ENCODE peak calls at places on chromosomes 13 and 19, in nine cellular contexts. M is neural progenitor cell, R is SK-N-SH, T is hepatocyte, E is MM.1S, D is PC-3, K is GM23248, J is OCI-LY7, W is GM23338. Z is an unnamed sample.

GRCh38 chr19:53388904-53389303 is 6.0 kb upstream of the ZNF765 start:
- DNase-seq in M (no peak), R (no peak), T (no peak), E (no peak), D (peak), K (no peak), J (no peak), W (no peak), Z (no peak)

GRCh38 chr13:32491028-32491427 is 47.6 kb downstream of the N4BP2L2 start:
- DNase-seq in M (no peak), R (no peak), T (no peak), E (no peak), D (no peak), K (no peak), J (no peak), W (no peak), Z (no peak)

GRCh38 chr19:574658-575526 is 2.5 kb downstream of the BSG start:
- DNase-seq in M (peak), R (no peak), T (peak), E (no peak), D (peak), K (peak), J (peak), W (peak), Z (no peak)

GRCh38 chr19:14472202-14472961 is 2.8 kb downstream of the PTGER1 start:
- DNase-seq in M (peak), R (peak), T (peak), E (peak), D (peak), K (peak), J (peak), W (peak), Z (peak)

GRCh38 chr13:111171629-111172028 is 56.5 kb downstream of the ARHGEF7 start:
- DNase-seq in M (no peak), R (no peak), T (no peak), E (no peak), D (no peak), K (peak), J (no peak), W (no peak), Z (no peak)

GRCh38 chr13:21426238-21426637 is 32.9 kb downstream of the ZDHHC20 start:
- DNase-seq in M (no peak), R (no peak), T (no peak), E (no peak), D (no peak), K (peak), J (no peak), W (no peak), Z (no peak)

GRCh38 chr19:49770529-49770928 is 3.7 kb downstream of the AP2A1 start:
- DNase-seq in M (no peak), R (no peak), T (no peak), E (no peak), D (no peak), K (no peak), J (no peak), W (no peak), Z (no peak)

GRCh38 chr19:29290853-29291252 is 77.9 kb upstream of the UQCRFS1 start:
- DNase-seq in M (peak), R (no peak), T (no peak), E (no peak), D (no peak), K (no peak), J (no peak), W (peak), Z (no peak)

GRCh38 chr19:29666634-29667389 is 1.6 kb downstream of the PLEKHF1 start:
- DNase-seq in M (peak), R (no peak), T (peak), E (no peak), D (no peak), K (peak), J (no peak), W (peak), Z (no peak)

GRCh38 chr13:91358384-91358776 is 10.9 kb downstream of the MIR17HG start:
- DNase-seq in M (no peak), R (no peak), T (no peak), E (no peak), D (no peak), K (no peak), J (peak), W (no peak), Z (no peak)

GRCh38 chr13:20209937-20210336 is 17.2 kb upstream of the GJB2 start:
- DNase-seq in M (no peak), R (no peak), T (no peak), E (no peak), D (no peak), K (no peak), J (no peak), W (no peak), Z (no peak)

GRCh38 chr13:92613921-92614320 is 612.7 kb upstream of the GPC6 start:
- DNase-seq in M (no peak), R (no peak), T (no peak), E (no peak), D (no peak), K (no peak), J (no peak), W (no peak), Z (no peak)
- TF ChIP-seq EZH2phosphoT487 in M (no peak), R (no peak), T (no peak), E (no peak), D (no peak), K (no peak), J (no peak), W (no peak), Z (no peak)

GRCh38 chr13:101205408-101205807 is 210.9 kb downstream of the NALCN start:
- DNase-seq in M (no peak), R (no peak), T (no peak), E (no peak), D (no peak), K (no peak), J (no peak), W (no peak), Z (no peak)
- TF ChIP-seq EZH2phosphoT487 in M (no peak), R (no peak), T (no peak), E (no peak), D (no peak), K (no peak), J (no peak), W (no peak), Z (no peak)

GRCh38 chr13:51914137-51914493 is 52.3 kb downstream of the CCDC70 start:
- DNase-seq in M (no peak), R (no peak), T (no peak), E (no peak), D (no peak), K (no peak), J (no peak), W (no peak), Z (no peak)

GRCh38 chr13:51920267-51920666 is 58.5 kb downstream of the CCDC70 start:
- DNase-seq in M (no peak), R (no peak), T (no peak), E (no peak), D (no peak), K (no peak), J (no peak), W (no peak), Z (no peak)

GRCh38 chr13:51919531-51919930 is 57.8 kb downstream of the CCDC70 start:
- DNase-seq in M (no peak), R (no peak), T (no peak), E (no peak), D (peak), K (no peak), J (no peak), W (no peak), Z (no peak)

GRCh38 chr13:51916419-51916818 is 54.6 kb downstream of the CCDC70 start:
- DNase-seq in M (no peak), R (no peak), T (no peak), E (no peak), D (no peak), K (no peak), J (no peak), W (no peak), Z (no peak)

DNA sequence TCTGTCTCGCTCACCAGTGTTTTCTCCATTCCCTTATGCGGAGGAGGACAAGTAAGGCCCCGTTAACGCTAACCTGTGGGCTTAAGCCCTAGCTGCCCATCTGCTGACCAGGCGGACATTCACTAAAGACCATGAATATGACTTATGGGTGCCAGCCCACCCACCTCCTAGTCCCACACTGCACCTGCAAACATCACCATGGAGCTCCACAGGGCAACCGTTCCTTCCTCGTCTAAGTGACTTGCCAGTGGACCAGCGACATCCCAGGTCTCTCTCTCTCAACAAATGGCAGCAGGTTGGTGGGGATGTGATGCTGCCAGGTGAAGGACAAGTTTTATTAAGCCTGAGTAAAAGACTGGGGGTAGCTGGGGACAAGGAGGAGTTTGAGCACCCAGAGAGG is 55.2 kb downstream of the CCDC70 start:
- DNase-seq in M (no peak), R (no peak), T (no peak), E (no peak), D (no peak), K (no peak), J (no peak), W (no peak), Z (no peak)
- TF ChIP-seq EZH2phosphoT487 in M (no peak), R (no peak), T (no peak), E (no peak), D (no peak), K (no peak), J (no peak), W (no peak), Z (no peak)

GRCh38 chr13:79466852-79467251 is 14.1 kb upstream of the NDFIP2 start:
- DNase-seq in M (no peak), R (no peak), T (no peak), E (no peak), D (no peak), K (no peak), J (no peak), W (no peak), Z (no peak)
- TF ChIP-seq EZH2phosphoT487 in M (no peak), R (no peak), T (no peak), E (no peak), D (no peak), K (no peak), J (no peak), W (no peak), Z (no peak)

GRCh38 chr13:110070046-110070445 is 236.9 kb downstream of the COL4A1 start:
- DNase-seq in M (peak), R (no peak), T (no peak), E (no peak), D (no peak), K (no peak), J (no peak), W (peak), Z (no peak)
- TF ChIP-seq EZH2phosphoT487 in M (no peak), R (no peak), T (no peak), E (no peak), D (no peak), K (no peak), J (no peak), W (no peak), Z (no peak)

GRCh38 chr13:27339299-27339698 is 68.7 kb downstream of the RASL11A start:
- DNase-seq in M (peak), R (peak), T (peak), E (peak), D (peak), K (peak), J (peak), W (peak), Z (peak)

GRCh38 chr13:27338816-27339215 is 68.2 kb downstream of the RASL11A start:
- DNase-seq in M (peak), R (peak), T (no peak), E (no peak), D (no peak), K (peak), J (peak), W (peak), Z (peak)

GRCh38 chr13:27338207-27338606 is 67.6 kb downstream of the RASL11A start:
- DNase-seq in M (no peak), R (no peak), T (no peak), E (no peak), D (no peak), K (no peak), J (no peak), W (no peak), Z (no peak)

GRCh38 chr13:27336005-27336673 is 65.5 kb downstream of the RASL11A start:
- DNase-seq in M (no peak), R (no peak), T (no peak), E (no peak), D (no peak), K (peak), J (no peak), W (no peak), Z (no peak)

GRCh38 chr13:27334774-27335490 is 64.3 kb downstream of the RASL11A start:
- DNase-seq in M (no peak), R (no peak), T (no peak), E (no peak), D (no peak), K (peak), J (no peak), W (no peak), Z (no peak)
- TF ChIP-seq EZH2phosphoT487 in M (no peak), R (no peak), T (no peak), E (no peak), D (no peak), K (no peak), J (no peak), W (no peak), Z (no peak)

DNA sequence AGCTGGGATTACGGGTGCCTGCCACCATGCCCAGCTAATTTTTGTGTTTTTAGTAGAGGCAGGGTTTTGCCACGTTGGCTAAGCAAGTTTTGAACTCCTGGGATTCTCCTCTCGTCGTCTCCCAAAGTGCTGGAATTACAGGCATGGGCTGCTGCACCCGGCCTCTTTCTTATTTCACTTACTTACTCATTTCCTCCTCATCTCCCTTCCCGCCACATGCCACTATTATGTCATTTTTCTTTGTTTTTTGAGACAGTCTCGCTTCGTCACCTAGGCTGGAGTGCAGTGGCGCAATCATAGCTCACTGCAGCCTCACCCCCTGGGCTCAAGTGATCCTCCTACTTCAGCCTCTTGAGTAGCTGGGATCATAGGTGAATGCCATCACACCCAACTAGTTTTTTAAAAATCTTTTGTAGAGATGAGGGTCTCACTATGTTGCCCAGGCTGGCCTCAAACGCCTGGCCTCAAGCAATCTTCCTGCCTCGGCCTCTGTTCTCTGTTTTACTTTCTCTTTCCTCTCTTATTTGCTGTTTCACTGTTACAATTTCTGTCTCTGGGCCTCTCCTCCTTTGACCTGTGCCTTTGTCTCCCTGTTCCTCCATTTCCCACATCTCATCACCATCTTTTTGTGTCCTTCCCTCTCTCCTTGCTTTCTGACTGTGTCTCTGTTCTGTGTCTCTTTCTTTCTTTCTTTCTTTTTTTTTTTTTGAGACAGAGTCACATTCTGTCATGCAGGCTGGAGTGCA is 9.2 kb downstream of the SHKBP1 start:
- DNase-seq in M (no peak), R (no peak), T (no peak), E (no peak), D (peak), K (peak), J (no peak), W (no peak), Z (no peak)
- TF ChIP-seq EZH2phosphoT487 in M (no peak), R (no peak), T (no peak), E (no peak), D (no peak), K (no peak), J (no peak), W (no peak), Z (no peak)

GRCh38 chr19:35860436-35860817 is 3.7 kb downstream of the KIRREL2 start:
- DNase-seq in M (no peak), R (no peak), T (no peak), E (no peak), D (no peak), K (no peak), J (no peak), W (peak), Z (no peak)

GRCh38 chr19:35858311-35858710 is 1.6 kb downstream of the KIRREL2 start:
- DNase-seq in M (no peak), R (no peak), T (peak), E (no peak), D (no peak), K (no peak), J (no peak), W (no peak), Z (no peak)

GRCh38 chr19:35861640-35862160 is 5.0 kb downstream of the KIRREL2 start:
- DNase-seq in M (peak), R (no peak), T (no peak), E (no peak), D (no peak), K (no peak), J (no peak), W (peak), Z (no peak)

GRCh38 chr19:35860818-35861639 is 4.3 kb downstream of the KIRREL2 start:
- DNase-seq in M (peak), R (no peak), T (peak), E (no peak), D (no peak), K (no peak), J (no peak), W (peak), Z (no peak)

DNA sequence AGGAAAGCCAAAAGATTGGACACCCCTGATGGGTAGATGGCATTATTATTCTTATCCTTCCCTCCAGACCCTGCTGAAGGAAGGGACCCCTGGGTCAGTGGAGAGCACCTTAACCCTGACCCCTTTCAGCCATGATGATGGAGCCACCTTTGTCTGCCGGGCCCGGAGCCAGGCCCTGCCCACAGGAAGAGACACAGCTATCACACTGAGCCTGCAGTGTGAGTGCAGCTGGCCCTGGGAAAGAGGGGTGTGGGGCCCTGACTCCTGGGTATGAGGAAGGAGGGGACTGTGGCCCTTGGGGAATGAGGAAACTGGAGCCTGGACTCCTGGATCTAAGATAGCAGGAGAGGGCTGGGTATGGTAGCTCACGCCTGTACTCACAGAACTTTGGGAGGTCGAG is 2.7 kb downstream of the KIRREL2 start:
- DNase-seq in M (no peak), R (no peak), T (no peak), E (no peak), D (no peak), K (no peak), J (no peak), W (no peak), Z (no peak)
- TF ChIP-seq EZH2phosphoT487 in M (no peak), R (no peak), T (no peak), E (no peak), D (no peak), K (no peak), J (no peak), W (no peak), Z (no peak)

GRCh38 chr13:36357692-36358091 is 11.5 kb upstream of the SPART start:
- DNase-seq in M (no peak), R (no peak), T (no peak), E (no peak), D (no peak), K (peak), J (no peak), W (no peak), Z (no peak)
- TF ChIP-seq EZH2phosphoT487 in M (no peak), R (no peak), T (no peak), E (no peak), D (no peak), K (no peak), J (no peak), W (no peak), Z (no peak)

DNA sequence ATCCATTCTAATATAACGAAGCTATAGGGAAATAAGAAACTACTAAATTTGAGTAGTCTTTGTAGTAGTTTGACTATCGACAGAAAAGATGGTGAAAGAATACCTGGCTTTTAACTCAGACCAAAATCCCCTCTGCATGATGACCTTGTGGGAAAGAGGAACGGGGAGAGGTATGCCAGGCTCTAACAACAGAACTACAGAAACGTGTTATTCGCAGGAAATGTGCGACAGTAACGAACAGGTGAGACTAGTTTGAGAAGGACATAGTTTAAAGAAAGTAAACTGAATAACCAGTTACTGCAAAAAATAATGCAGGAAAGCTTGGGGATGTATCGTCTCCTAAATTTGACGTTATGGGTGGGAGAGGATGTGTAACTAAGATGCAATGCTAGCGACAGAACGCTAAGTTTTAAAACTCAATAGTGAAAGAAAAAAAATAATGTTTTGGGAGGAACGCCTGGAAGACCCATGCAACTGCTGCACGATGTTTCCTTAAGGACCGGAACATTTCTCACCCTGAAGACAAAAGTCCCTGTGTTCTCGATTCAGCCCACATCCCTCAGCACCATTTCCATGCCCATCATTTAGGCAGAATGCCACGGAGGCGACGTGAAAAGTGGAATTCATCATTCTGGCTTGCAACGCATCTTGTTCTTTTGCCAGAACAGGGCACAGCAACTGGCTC is 1.6 kb upstream of the RAP2A start:
- DNase-seq in M (no peak), R (no peak), T (no peak), E (no peak), D (no peak), K (no peak), J (peak), W (no peak), Z (no peak)
- TF ChIP-seq EZH2phosphoT487 in M (no peak), R (no peak), T (no peak), E (no peak), D (no peak), K (no peak), J (no peak), W (no peak), Z (no peak)